ENCODE peak calls at places on chromosomes 3 and 15, in ten cellular contexts. D, T, S, A, K, X, R, O, F and E are unnamed samples.

GRCh38 chr15:55897560-55898336 is 95.7 kb downstream of the NEDD4 start:
- DNase-seq in D (peak; percentile 65), T (peak; percentile 60), S (peak; percentile 42), A (peak; percentile 14), K (peak; percentile 67), X (no peak), R (no peak), O (no peak), F (peak; percentile 10), E (peak; percentile 1)

GRCh38 chr3:30438121-30438520 is 168.3 kb upstream of the TGFBR2 start:
- DNase-seq in D (no peak), T (no peak), S (no peak), A (no peak), K (no peak), X (no peak), R (no peak), O (no peak), F (no peak), E (no peak)

GRCh38 chr15:78194568-78194925 is 39.8 kb downstream of the ACSBG1 start:
- DNase-seq in D (no peak), T (no peak), S (no peak), A (no peak), K (no peak), X (no peak), R (no peak), O (no peak), F (no peak), E (no peak)

GRCh38 chr3:179829391-179829790 is 176.6 kb downstream of the USP13 start:
- DNase-seq in D (no peak), T (no peak), S (no peak), A (no peak), K (peak; percentile 29), X (no peak), R (no peak), O (no peak), F (no peak), E (no peak)

GRCh38 chr3:185082149-185082548 is 70.7 kb downstream of the C3orf70 start:
- DNase-seq in D (no peak), T (no peak), S (no peak), A (no peak), K (no peak), X (no peak), R (no peak), O (no peak), F (no peak), E (no peak)

GRCh38 chr3:196969001-196969659 is 497 bp upstream of the PIGZ start:
- DNase-seq in D (peak; percentile 49), T (no peak), S (peak; percentile 69), A (peak; percentile 12), K (no peak), X (peak; percentile 66), R (no peak), O (no peak), F (peak; percentile 79), E (peak; percentile 55)

GRCh38 chr15:78358114-78358513 is 18.0 kb downstream of the CRABP1 start:
- DNase-seq in D (no peak), T (no peak), S (no peak), A (no peak), K (peak; percentile 40), X (no peak), R (no peak), O (no peak), F (no peak), E (no peak)

GRCh38 chr3:174132421-174133042 is 726.6 kb upstream of the NAALADL2 start:
- DNase-seq in D (no peak), T (no peak), S (no peak), A (no peak), K (no peak), X (no peak), R (no peak), O (no peak), F (no peak), E (no peak)

GRCh38 chr3:38001456-38002081 is 11.0 kb downstream of the VILL start:
- DNase-seq in D (peak; percentile 19), T (no peak), S (peak; percentile 30), A (no peak), K (peak; percentile 62), X (no peak), R (no peak), O (no peak), F (no peak), E (no peak)

GRCh38 chr15:29822685-29823459 is 604 bp upstream of the TJP1 start:
- DNase-seq in D (peak; percentile 64), T (no peak), S (no peak), A (peak; percentile 52), K (peak; percentile 64), X (no peak), R (peak; percentile 14), O (no peak), F (no peak), E (no peak)

GRCh38 chr3:175222356-175222755 is 363.2 kb downstream of the NAALADL2 start:
- DNase-seq in D (no peak), T (no peak), S (no peak), A (no peak), K (no peak), X (no peak), R (no peak), O (no peak), F (no peak), E (no peak)

GRCh38 chr15:32716960-32717289 is 879 bp upstream of the GREM1 start:
- DNase-seq in D (no peak), T (no peak), S (no peak), A (no peak), K (no peak), X (peak; percentile 17), R (no peak), O (no peak), F (no peak), E (no peak)

GRCh38 chr3:183697123-183697609 is 431 bp upstream of the YEATS2 start:
- DNase-seq in D (no peak), T (no peak), S (no peak), A (no peak), K (no peak), X (no peak), R (no peak), O (no peak), F (no peak), E (no peak)

GRCh38 chr3:63661242-63661641 is 8.8 kb downstream of the SNTN start:
- DNase-seq in D (no peak), T (no peak), S (peak; percentile 15), A (peak; percentile 5), K (no peak), X (no peak), R (no peak), O (no peak), F (no peak), E (no peak)

GRCh38 chr15:53472883-53473282 is 286.6 kb downstream of the WDR72 start:
- DNase-seq in D (no peak), T (no peak), S (no peak), A (no peak), K (no peak), X (no peak), R (no peak), O (no peak), F (no peak), E (no peak)

GRCh38 chr15:89690276-89691218 is at the start of the genes PEX11A and WDR93:
- DNase-seq in D (peak; percentile 77), T (peak; percentile 55), S (peak; percentile 62), A (peak; percentile 71), K (peak; percentile 91), X (peak; percentile 76), R (peak; percentile 20), O (peak; percentile 54), F (peak; percentile 63), E (peak; percentile 73)

GRCh38 chr3:152595975-152596832 is 238.7 kb upstream of the P2RY1 start:
- DNase-seq in D (no peak), T (no peak), S (peak; percentile 81), A (no peak), K (no peak), X (peak; percentile 35), R (no peak), O (no peak), F (peak; percentile 62), E (peak; percentile 34)